ENCODE peak calls at places on chromosomes 16 and 17, in four cellular contexts. B is AG09319, Z is heart right ventricle, D is progenitor cell of endocrine pancreas. X is an unnamed sample.

GRCh38 chr16:12084436-12084835 is 107.9 kb downstream of the SNX29 start:
- DNase-seq in Z (no peak), B (no peak), D (no peak), X (no peak)

GRCh38 chr17:147796-148740 is 10.7 kb downstream of the SCGB1C2 start:
- DNase-seq in B (no peak), Z (no peak), D (peak), X (no peak)

GRCh38 chr16:1691276-1691675 is 13.2 kb downstream of the JPT2 start:
- DNase-seq in D (no peak), Z (no peak), B (no peak), X (no peak)

GRCh38 chr16:31080756-31081419 is 6.7 kb downstream of the ZNF646 start:
- DNase-seq in D (no peak), B (no peak), Z (no peak), X (no peak)

GRCh38 chr17:40352779-40353394 is 11.7 kb downstream of the GJD3 start:
- DNase-seq in B (no peak), D (no peak), Z (no peak), X (no peak)

GRCh38 chr16:85425061-85425662 is 188.0 kb upstream of the GSE1 start:
- DNase-seq in D (peak), B (no peak), Z (no peak), X (no peak)

GRCh38 chr16:5321925-5322324 is 224.3 kb upstream of the EEF2KMT start:
- DNase-seq in D (no peak), Z (no peak), B (no peak), X (no peak)

GRCh38 chr16:695355-696089 is 5.3 kb upstream of the WDR24 start:
- DNase-seq in Z (no peak), D (no peak), B (no peak), X (no peak)

GRCh38 chr16:24309222-24309905 is 53.2 kb downstream of the CACNG3 start:
- DNase-seq in D (no peak), Z (no peak), B (no peak), X (no peak)

GRCh38 chr16:69839798-69840409 is 77.8 kb downstream of the WWP2 start:
- DNase-seq in D (no peak), B (no peak), Z (peak), X (no peak)

GRCh38 chr17:73600103-73600871 is 44.0 kb downstream of the SDK2 start:
- DNase-seq in Z (no peak), B (no peak), D (no peak), X (no peak)

GRCh38 chr17:78329263-78330059 is 30.4 kb downstream of the SOCS3 start:
- DNase-seq in D (no peak), Z (no peak), B (no peak), X (no peak)

GRCh38 chr17:78969865-78970264 is 9.9 kb downstream of the LGALS3BP start:
- DNase-seq in Z (no peak), D (no peak), B (no peak), X (no peak)

GRCh38 chr17:34378664-34379101 is 15.7 kb upstream of the CCL1 start:
- DNase-seq in D (no peak), Z (no peak), B (no peak), X (no peak)

GRCh38 chr17:76547183-76547641 is 7.4 kb downstream of the PRCD start:
- DNase-seq in B (no peak), D (peak), Z (no peak), X (peak)

GRCh38 chr17:51120357-51120738 is 320 bp downstream of the SPAG9 start:
- DNase-seq in B (no peak), Z (no peak), D (no peak), X (no peak)

GRCh38 chr17:82601447-82602000 is 46.7 kb downstream of the WDR45B start:
- DNase-seq in D (no peak), B (no peak), Z (no peak), X (no peak)

GRCh38 chr16:47578573-47578972 is 117.4 kb downstream of the PHKB start:
- DNase-seq in B (no peak), D (no peak), Z (no peak), X (no peak)

GRCh38 chr17:51366866-51367265 is 106.5 kb downstream of the UTP18 start:
- DNase-seq in D (no peak), Z (no peak), B (no peak), X (no peak)

GRCh38 chr16:66746682-66747081 is 4.7 kb downstream of the DYNC1LI2 start:
- DNase-seq in Z (no peak), D (no peak), B (no peak), X (no peak)

GRCh38 chr17:44967026-44967906 is 837 bp downstream of the C1QL1 start:
- DNase-seq in B (no peak), D (no peak), Z (no peak), X (no peak)

GRCh38 chr17:26792486-26792885 is 501.4 kb upstream of the WSB1 start:
- DNase-seq in Z (no peak), B (no peak), D (no peak), X (peak)

GRCh38 chr16:8768701-8769100 is 28.7 kb downstream of the TMEM186 start:
- DNase-seq in D (no peak), B (no peak), Z (no peak), X (peak)

GRCh38 chr17:9544221-9544620 is 31.4 kb downstream of the STX8 start:
- DNase-seq in B (no peak), D (no peak), Z (no peak), X (no peak)

GRCh38 chr17:63840591-63841349 is 1.7 kb downstream of the SMARCD2 start:
- DNase-seq in D (no peak), Z (peak), B (no peak), X (no peak)